ENCODE peak calls at places on chromosomes 3 and 15, in nine cellular contexts. X is K562, T is breast epithelium, G is RWPE2, L is IMR-90, S is fibroblast of lung, R is right atrium auricular region, H is neural progenitor cell, U is DND-41. E is an unnamed sample. For H3K4me1 and H3K9me3, the result is how much of the 10 kb centered on the place peaks cover.

GRCh38 chr3:99818818-99819217 is 1.2 kb downstream of the CMSS1 start:
- DNase-seq in G (no peak), S (no peak), H (no peak), X (no peak), T (no peak), R (no peak), U (no peak), L (no peak), E (no peak)

GRCh38 chr15:42156266-42156922 is at the start of gene PLA2G4F:
- DNase-seq in T (peak), X (no peak), S (no peak), U (no peak), G (no peak), L (no peak), H (no peak), R (no peak), E (peak)

GRCh38 chr3:155846119-155846518 is 8.1 kb downstream of the SLC33A1 start:
- DNase-seq in R (no peak), S (peak), L (no peak), X (no peak), T (no peak), G (no peak), H (no peak), U (no peak), E (no peak)

GRCh38 chr15:67091073-67091965 is 25.9 kb downstream of the SMAD3 start:
- DNase-seq in L (peak), U (no peak), S (peak), T (no peak), R (peak), G (peak), H (no peak), X (peak), E (peak)

GRCh38 chr3:71537211-71537611 is 46.3 kb downstream of the FOXP1 start:
- DNase-seq in H (no peak), G (peak), U (no peak), X (no peak), T (peak), L (peak), R (no peak), S (peak), E (no peak)

GRCh38 chr3:104628185-104628789 is 738.4 kb upstream of the ALCAM start:
- DNase-seq in R (no peak), H (peak), U (no peak), S (peak), G (no peak), L (peak), X (peak), T (no peak), E (no peak)

GRCh38 chr3:141337523-141337854 is 30.8 kb upstream of the ZBTB38 start:
- DNase-seq in S (no peak), R (no peak), H (no peak), G (no peak), U (no peak), X (no peak), T (no peak), L (no peak), E (no peak)

GRCh38 chr3:122415762-122416654 is at the start of gene WDR5B:
- DNase-seq in T (peak), U (peak), S (peak), L (peak), X (peak), H (peak), G (peak), R (peak), E (peak)

GRCh38 chr15:35362195-35362829 is 183.7 kb downstream of the DPH6 start:
- DNase-seq in T (no peak), G (no peak), L (peak), X (no peak), H (no peak), U (no peak), S (peak), R (no peak), E (no peak)

GRCh38 chr3:62795978-62796635 is 79.1 kb downstream of the CADPS start:
- DNase-seq in X (no peak), L (no peak), T (no peak), U (peak), S (no peak), R (no peak), G (no peak), H (no peak), E (no peak)

GRCh38 chr15:56208185-56208584 is 35.5 kb downstream of the RFX7 start:
- DNase-seq in H (no peak), G (no peak), L (no peak), U (no peak), X (no peak), S (peak), R (no peak), T (no peak), E (no peak)
- H3K4me1 ChIP-seq in H (under half), G (under half), L (under half), U (under half), X (under half), S (under half), R (under half), T (under half), E (under half)

DNA sequence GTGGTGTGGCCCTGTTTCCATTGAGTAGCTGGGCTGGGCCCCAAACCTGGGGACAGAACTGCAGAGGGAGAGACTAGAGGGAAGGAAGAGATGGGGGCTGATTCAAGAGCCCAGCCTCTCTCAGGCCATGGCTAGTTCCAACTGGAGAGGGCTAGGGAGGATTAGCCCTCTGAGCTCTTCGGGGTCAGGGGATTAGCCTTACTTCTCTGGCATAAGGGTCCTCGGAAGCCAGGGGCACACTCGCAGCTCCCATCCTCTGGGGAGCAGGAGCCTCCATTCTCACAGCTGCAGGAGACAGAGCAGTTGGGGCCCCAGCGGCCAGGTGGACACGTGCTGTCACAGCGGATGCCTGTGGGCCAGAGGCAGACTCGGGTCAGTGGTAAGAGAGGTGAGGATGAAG is 53.3 kb downstream of the RAB11A start:
- DNase-seq in X (no peak), H (peak), S (no peak), T (no peak), L (no peak), U (no peak), G (no peak), R (no peak), E (no peak)
- H3K9me3 ChIP-seq in X (under half), H (under half), S (under half), T (under half), L (under half), U (under half), G (under half), R (under half), E (under half)

GRCh38 chr3:112643621-112644236 is 2.8 kb upstream of the CCDC80 start:
- DNase-seq in G (no peak), X (no peak), L (no peak), U (no peak), S (no peak), R (no peak), H (no peak), T (no peak), E (no peak)

GRCh38 chr3:112647122-112647521 is 6.2 kb upstream of the CCDC80 start:
- DNase-seq in G (no peak), R (peak), T (no peak), L (peak), U (no peak), S (peak), X (no peak), H (peak), E (no peak)

GRCh38 chr3:112644453-112644852 is 3.5 kb upstream of the CCDC80 start:
- DNase-seq in G (no peak), S (no peak), R (no peak), U (no peak), X (no peak), T (no peak), L (no peak), H (no peak), E (no peak)

GRCh38 chr3:112649478-112649735 is 8.5 kb upstream of the CCDC80 start:
- DNase-seq in L (peak), R (no peak), X (no peak), U (no peak), G (no peak), T (no peak), H (no peak), S (peak), E (no peak)

GRCh38 chr3:112646623-112647022 is 5.7 kb upstream of the CCDC80 start:
- DNase-seq in S (no peak), R (no peak), H (no peak), X (no peak), G (no peak), U (no peak), L (no peak), T (no peak), E (no peak)
- H3K4me1 ChIP-seq in S (under half), R (under half), H (under half), X (under half), G (under half), U (under half), L (under half), T (under half), E (under half)

GRCh38 chr15:87667643-87668042 is 588.9 kb downstream of the NTRK3 start:
- DNase-seq in R (no peak), G (no peak), T (no peak), U (no peak), H (no peak), S (no peak), X (no peak), L (no peak), E (no peak)

GRCh38 chr15:87669846-87670245 is 586.7 kb downstream of the NTRK3 start:
- DNase-seq in R (no peak), X (no peak), S (no peak), U (no peak), G (no peak), H (no peak), T (no peak), L (no peak), E (no peak)

GRCh38 chr15:87672309-87672897 is 584.1 kb downstream of the NTRK3 start:
- DNase-seq in X (no peak), T (no peak), U (no peak), G (no peak), H (peak), L (peak), R (no peak), S (peak), E (no peak)

DNA sequence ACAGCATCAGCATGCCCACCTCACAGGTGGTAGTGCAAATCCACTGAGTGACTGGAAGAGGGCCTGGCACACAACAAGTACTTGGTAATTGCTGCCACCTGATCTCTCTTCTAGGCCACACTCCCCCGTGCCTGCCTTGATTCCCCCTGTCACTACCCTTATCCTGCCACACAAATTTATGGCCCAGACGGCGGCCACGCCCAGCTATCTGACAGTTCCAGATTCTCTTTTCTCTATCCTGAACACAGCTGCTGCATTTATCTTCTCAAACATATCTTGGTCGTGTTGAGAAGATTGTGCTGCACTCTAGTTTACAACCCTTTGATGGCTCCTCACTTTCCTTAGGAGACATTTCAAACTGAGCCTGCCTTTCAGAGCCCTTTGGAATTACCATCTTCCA is 585.2 kb downstream of the NTRK3 start:
- DNase-seq in S (no peak), G (no peak), H (no peak), U (no peak), L (no peak), T (no peak), X (peak), R (no peak), E (no peak)
- H3K9me3 ChIP-seq in S (under half), G (under half), H (under half), U (under half), L (under half), T (under half), X (under half), R (under half), E (under half)

GRCh38 chr3:46884427-46884826 is 6.9 kb downstream of the PTH1R start:
- DNase-seq in H (no peak), S (no peak), R (no peak), U (no peak), L (no peak), X (no peak), T (no peak), G (no peak), E (no peak)
- H3K4me1 ChIP-seq in H (under half), S (under half), R (under half), U (under half), L (under half), X (under half), T (under half), G (under half), E (under half)

DNA sequence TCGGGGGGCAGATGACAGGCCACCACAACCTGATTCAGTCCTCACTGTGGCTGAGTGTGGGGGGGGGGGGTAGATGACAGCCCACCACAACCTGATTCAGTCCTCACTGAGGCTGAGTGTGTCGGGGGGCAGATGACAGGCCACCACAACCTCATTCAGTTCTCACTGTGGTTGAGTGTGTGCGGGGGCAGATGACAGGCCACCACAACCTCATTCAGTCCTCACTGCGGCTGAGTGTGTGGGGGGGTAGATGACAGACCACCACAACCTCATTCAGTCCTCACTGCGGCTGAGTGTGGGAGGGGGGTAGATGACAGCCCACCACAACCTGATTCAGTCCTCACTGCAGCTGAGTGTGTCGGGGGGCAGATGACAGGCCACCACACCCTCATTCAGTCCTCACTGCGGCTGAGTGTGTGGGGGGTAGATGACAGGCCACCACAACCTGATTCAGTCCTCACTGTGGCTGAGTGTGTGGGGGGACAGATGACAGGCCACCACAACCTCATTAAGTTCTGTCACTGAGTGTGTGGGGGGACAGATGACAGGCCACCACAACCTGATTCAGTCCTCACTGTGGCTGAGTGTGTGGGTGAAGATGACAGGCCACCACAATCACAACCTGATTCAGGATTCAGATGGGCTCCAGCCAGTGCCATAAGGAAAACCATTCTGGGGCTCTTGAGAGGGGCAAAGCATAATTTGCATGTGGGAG is 16.9 kb downstream of the ZNF717 start:
- DNase-seq in L (no peak), R (no peak), X (no peak), S (no peak), H (no peak), G (no peak), U (no peak), T (no peak), E (no peak)
- H3K9me3 ChIP-seq in L (under half), R (under half), X (under half), S (under half), H (under half), G (under half), U (under half), T (half or more), E (half or more)

DNA sequence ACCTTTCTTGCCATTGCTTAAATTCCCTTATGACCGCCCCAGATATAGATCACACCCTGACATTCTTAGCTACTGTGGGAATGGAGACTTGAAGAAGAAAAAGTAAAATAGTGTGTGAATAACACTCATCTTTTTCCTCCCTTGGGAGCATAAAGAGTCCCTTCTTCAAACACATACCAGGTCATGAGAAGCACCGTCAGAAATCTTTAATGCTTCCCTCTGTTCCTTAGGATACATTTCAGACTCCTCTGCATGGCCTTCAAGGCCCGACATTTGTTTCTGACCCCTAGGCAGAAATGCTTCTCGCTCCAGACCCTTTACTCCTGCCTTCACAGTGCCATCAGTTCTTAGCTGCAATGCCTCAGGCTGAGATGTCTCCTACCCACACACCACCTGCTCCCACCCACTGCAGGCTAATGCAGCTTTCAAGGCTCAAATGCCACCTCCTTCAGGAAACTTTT is 143.8 kb upstream of the IL12A start:
- DNase-seq in G (no peak), R (no peak), L (no peak), X (no peak), U (no peak), S (peak), H (no peak), T (no peak), E (no peak)
- H3K4me1 ChIP-seq in G (half or more), R (under half), L (under half), X (under half), U (under half), S (under half), H (under half), T (under half), E (under half)

DNA sequence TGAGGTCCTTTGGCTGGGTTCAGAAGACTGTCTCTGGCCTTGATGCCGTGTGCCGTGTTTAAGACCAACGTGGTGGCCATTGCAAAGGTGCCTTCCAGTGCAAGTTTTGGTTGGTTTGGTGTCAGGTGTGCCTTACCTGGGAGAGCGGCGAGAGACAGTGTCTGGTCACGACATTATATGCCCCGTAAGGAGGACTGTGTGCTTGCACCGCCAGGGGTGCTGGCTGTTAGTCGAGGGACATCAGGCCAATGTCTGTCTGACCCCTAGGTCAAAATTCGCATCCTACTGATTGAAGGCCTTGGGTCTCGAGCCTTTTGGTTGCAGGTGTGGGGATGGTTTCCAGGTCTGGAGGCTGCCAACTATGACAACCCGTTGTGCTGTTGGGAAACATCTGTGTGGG is 111.9 kb downstream of the SNRPN start:
- DNase-seq in S (no peak), G (peak), L (no peak), R (no peak), H (no peak), T (no peak), X (no peak), U (no peak), E (no peak)
- H3K9me3 ChIP-seq in S (half or more), G (half or more), L (half or more), R (half or more), H (under half), T (half or more), X (under half), U (half or more), E (half or more)

GRCh38 chr3:187903697-187904096 is 158.4 kb upstream of the BCL6 start:
- DNase-seq in S (no peak), U (no peak), R (no peak), G (no peak), L (no peak), H (no peak), T (no peak), X (no peak), E (no peak)

GRCh38 chr3:187900961-187901755 is 155.9 kb upstream of the BCL6 start:
- DNase-seq in T (no peak), R (no peak), L (no peak), H (no peak), G (no peak), S (no peak), U (no peak), X (no peak), E (no peak)

GRCh38 chr3:187899246-187899645 is 154.0 kb upstream of the BCL6 start:
- DNase-seq in S (no peak), X (no peak), T (no peak), U (no peak), L (no peak), G (no peak), R (no peak), H (no peak), E (no peak)

GRCh38 chr3:187902938-187903337 is 157.7 kb upstream of the BCL6 start:
- DNase-seq in S (peak), L (peak), G (no peak), T (no peak), H (no peak), R (no peak), U (no peak), X (no peak), E (no peak)

DNA sequence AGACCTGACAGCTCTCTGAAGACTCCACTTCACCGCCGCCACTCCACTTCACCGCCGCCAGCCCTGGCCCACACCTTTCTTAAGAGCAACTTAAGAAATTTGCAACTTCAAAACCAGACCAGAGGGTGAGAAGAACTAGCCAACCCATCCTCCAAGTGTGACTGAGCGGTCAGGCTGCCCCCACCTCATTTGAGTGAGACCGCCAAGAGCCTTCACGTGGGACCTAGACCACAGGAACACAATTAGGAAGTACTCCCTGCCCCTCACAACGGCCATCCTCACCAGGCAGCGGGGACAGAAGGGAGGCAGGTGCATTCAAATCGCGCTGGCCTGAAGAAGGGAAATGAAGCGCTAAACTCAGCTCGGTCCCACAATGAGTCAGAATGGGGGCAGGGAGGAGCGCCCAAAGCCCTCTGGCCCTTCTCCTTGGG is 156.8 kb upstream of the BCL6 start:
- DNase-seq in T (no peak), R (no peak), H (no peak), S (no peak), U (no peak), G (no peak), L (no peak), X (no peak), E (no peak)
- H3K4me1 ChIP-seq in T (under half), R (under half), H (under half), S (under half), U (under half), G (under half), L (under half), X (under half), E (under half)

DNA sequence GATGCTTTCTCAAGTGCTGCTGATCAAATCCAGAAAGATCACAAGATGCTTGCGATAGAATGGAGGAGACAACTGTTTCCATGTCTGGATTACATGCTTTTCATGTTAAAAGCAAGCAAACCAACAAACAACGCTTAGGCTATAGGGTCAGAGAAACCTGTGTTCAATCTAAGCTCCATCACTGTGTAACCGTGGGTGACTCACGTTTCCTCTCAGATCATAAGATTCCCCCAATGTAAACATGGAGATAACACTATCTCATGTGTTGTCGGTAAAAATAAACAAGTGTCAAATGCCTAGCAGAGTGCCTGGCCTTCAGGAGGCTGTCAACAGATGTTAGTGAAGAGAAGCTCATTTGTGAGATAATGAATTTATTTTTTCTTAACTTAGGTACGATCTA is 907.8 kb downstream of the NTRK3 start:
- DNase-seq in U (no peak), H (no peak), R (no peak), S (peak), T (no peak), G (no peak), X (no peak), L (peak), E (no peak)
- H3K9me3 ChIP-seq in U (under half), H (under half), R (under half), S (under half), T (under half), G (under half), X (under half), L (under half), E (under half)

E was measured in mucosa of descending colon.